ENCODE peak calls at places on chromosomes 3 and 15, in six cellular contexts. Y is heart left ventricle, J is AG04449, H is AG04450, U is left lung, B is GM06990. I is an unnamed sample.

GRCh38 chr15:80087104-80087503 is 27.6 kb downstream of the ZFAND6 start:
- DNase-seq in Y (no peak), J (no peak), H (no peak), U (no peak), B (no peak), I (no peak)

GRCh38 chr3:13452490-13453335 is 27.4 kb upstream of the HDAC11 start:
- DNase-seq in Y (no peak), J (no peak), H (peak; percentile 11), U (no peak), B (peak; percentile 55), I (peak; percentile 5)

GRCh38 chr3:143384076-143384475 is 264.5 kb downstream of the CHST2 start:
- DNase-seq in Y (no peak), J (no peak), H (no peak), U (no peak), B (no peak), I (no peak)

GRCh38 chr15:75142499-75142898 is 59.2 kb upstream of the C15orf39 start:
- DNase-seq in Y (no peak), J (no peak), H (no peak), U (no peak), B (no peak), I (no peak)

GRCh38 chr3:177427540-177427939 is 230.3 kb upstream of the TBL1XR1 start:
- DNase-seq in Y (no peak), J (no peak), H (no peak), U (no peak), B (no peak), I (no peak)

GRCh38 chr3:49716691-49717538 is 2.6 kb downstream of the AMIGO3 start:
- DNase-seq in Y (no peak), J (no peak), H (no peak), U (peak; percentile 58), B (peak; percentile 14), I (no peak)

GRCh38 chr3:66592927-66593625 is 92.3 kb upstream of the LRIG1 start:
- DNase-seq in Y (no peak), J (peak; percentile 21), H (peak; percentile 34), U (no peak), B (no peak), I (no peak)

GRCh38 chr3:13018039-13018431 is 55.2 kb downstream of the IQSEC1 start:
- DNase-seq in Y (no peak), J (no peak), H (no peak), U (no peak), B (no peak), I (no peak)

GRCh38 chr3:55596212-55596611 is 109.1 kb upstream of the WNT5A start:
- DNase-seq in Y (no peak), J (no peak), H (no peak), U (no peak), B (no peak), I (no peak)

GRCh38 chr3:101127991-101128390 is 134.8 kb upstream of the ABI3BP start:
- DNase-seq in Y (no peak), J (no peak), H (no peak), U (no peak), B (no peak), I (no peak)

GRCh38 chr3:57397175-57398026 is 104.9 kb upstream of the ASB14 start:
- DNase-seq in Y (peak; percentile 29), J (no peak), H (no peak), U (no peak), B (no peak), I (peak; percentile 22)

GRCh38 chr3:194491996-194492395 is 5.2 kb upstream of the ATP13A3 start:
- DNase-seq in Y (no peak), J (no peak), H (no peak), U (no peak), B (peak; percentile 18), I (no peak)

GRCh38 chr3:136919799-136920580 is 37.8 kb upstream of the IL20RB start:
- DNase-seq in Y (no peak), J (no peak), H (no peak), U (no peak), B (peak; percentile 43), I (no peak)

GRCh38 chr15:93030430-93031102 is 58.4 kb downstream of the RGMA start:
- DNase-seq in Y (peak; percentile 67), J (no peak), H (peak; percentile 26), U (peak; percentile 80), B (no peak), I (no peak)

GRCh38 chr3:135567223-135567622 is 398.3 kb upstream of the PPP2R3A start:
- DNase-seq in Y (no peak), J (no peak), H (no peak), U (no peak), B (no peak), I (no peak)

GRCh38 chr3:112437146-112438022 is 61.9 kb downstream of the BTLA start:
- DNase-seq in Y (no peak), J (no peak), H (peak; percentile 8), U (no peak), B (no peak), I (peak; percentile 0)

GRCh38 chr3:143199998-143200909 is 80.7 kb downstream of the CHST2 start:
- DNase-seq in Y (no peak), J (no peak), H (no peak), U (no peak), B (no peak), I (no peak)

GRCh38 chr3:46866720-46867549 is 3.7 kb upstream of the MYL3 start:
- DNase-seq in Y (peak; percentile 85), J (no peak), H (no peak), U (peak; percentile 96), B (no peak), I (no peak)

GRCh38 chr3:12879191-12879815 is 37.9 kb upstream of the RPL32 start:
- DNase-seq in Y (no peak), J (no peak), H (no peak), U (no peak), B (no peak), I (no peak)

GRCh38 chr15:38652998-38653397 is 88.4 kb upstream of the RASGRP1 start:
- DNase-seq in Y (no peak), J (no peak), H (no peak), U (no peak), B (no peak), I (no peak)

GRCh38 chr15:88800026-88800425 is 3.2 kb upstream of the ACAN start:
- DNase-seq in Y (no peak), J (no peak), H (no peak), U (no peak), B (no peak), I (no peak)

GRCh38 chr15:40340740-40341400 is at the start of gene CCDC9B:
- DNase-seq in Y (peak; percentile 93), J (no peak), H (no peak), U (peak; percentile 93), B (no peak), I (peak; percentile 74)

GRCh38 chr15:89632563-89633430 is 22.5 kb downstream of the KIF7 start:
- DNase-seq in Y (no peak), J (no peak), H (no peak), U (no peak), B (no peak), I (no peak)

GRCh38 chr3:42515391-42515916 is 13.0 kb downstream of the VIPR1 start:
- DNase-seq in Y (peak; percentile 78), J (no peak), H (no peak), U (no peak), B (no peak), I (no peak)

GRCh38 chr15:51681303-51681963 is at the start of gene SCG3:
- DNase-seq in Y (peak; percentile 80), J (no peak), H (no peak), U (peak; percentile 92), B (peak; percentile 51), I (no peak)

GRCh38 chr15:68797157-68797556 is 23.5 kb downstream of the ANP32A start:
- DNase-seq in Y (no peak), J (no peak), H (no peak), U (no peak), B (no peak), I (no peak)

GRCh38 chr3:179398574-179399249 is 51.2 kb downstream of the MFN1 start:
- DNase-seq in Y (no peak), J (peak; percentile 57), H (no peak), U (no peak), B (no peak), I (no peak)

GRCh38 chr3:112375117-112375516 is 42.2 kb downstream of the CD200 start:
- DNase-seq in Y (no peak), J (no peak), H (no peak), U (no peak), B (no peak), I (no peak)

GRCh38 chr3:112987710-112988334 is 3.0 kb upstream of the GTPBP8 start:
- DNase-seq in Y (no peak), J (no peak), H (no peak), U (peak; percentile 50), B (no peak), I (no peak)

GRCh38 chr3:138600341-138600740 is 6.3 kb upstream of the CEP70 start:
- DNase-seq in Y (no peak), J (no peak), H (no peak), U (no peak), B (no peak), I (no peak)
- TF ChIP-seq CTCF in Y (no peak), J (no peak), H (no peak), U (no peak), B (no peak), I (no peak)

DNA sequence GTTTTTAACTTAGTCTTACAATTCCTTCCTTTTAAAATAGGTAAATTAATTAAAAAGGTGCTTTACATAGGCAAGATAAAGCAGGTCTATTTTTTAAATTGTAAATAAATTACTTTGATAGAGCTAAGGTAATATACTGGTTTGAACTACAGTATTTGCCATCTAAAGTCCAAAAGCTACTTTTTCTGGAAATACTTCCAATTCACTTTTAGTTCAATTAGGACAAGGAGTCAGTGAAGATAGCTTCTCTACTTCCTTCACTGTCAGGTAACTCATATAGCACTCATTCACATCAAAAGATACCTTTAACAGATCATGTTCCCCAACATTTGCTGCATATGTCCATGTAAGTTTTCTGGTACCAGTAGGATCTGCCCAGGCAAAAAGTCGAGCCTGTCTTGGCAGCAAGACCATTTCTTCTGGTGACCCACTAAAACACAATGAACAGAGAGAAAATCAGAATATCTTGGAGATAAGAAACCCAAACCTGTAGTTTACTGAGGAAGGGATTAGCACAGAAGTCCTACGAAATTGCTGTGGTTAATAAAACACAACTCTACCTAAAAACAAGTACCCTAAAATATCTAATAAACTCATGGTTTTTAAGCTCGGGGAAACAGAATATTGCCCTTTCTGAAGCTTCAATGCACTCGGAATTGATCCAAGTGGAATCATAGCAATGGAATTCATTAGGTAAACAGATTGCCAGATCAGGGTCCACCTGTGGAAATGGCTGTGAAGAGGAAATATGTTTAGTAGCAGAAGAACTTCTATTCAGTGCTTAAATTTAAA is 153.1 kb downstream of the VPS13C start:
- DNase-seq in Y (no peak), J (no peak), H (no peak), U (no peak), B (no peak), I (no peak)
- TF ChIP-seq CTCF in Y (no peak), J (no peak), H (no peak), U (no peak), B (no peak), I (no peak)

DNA sequence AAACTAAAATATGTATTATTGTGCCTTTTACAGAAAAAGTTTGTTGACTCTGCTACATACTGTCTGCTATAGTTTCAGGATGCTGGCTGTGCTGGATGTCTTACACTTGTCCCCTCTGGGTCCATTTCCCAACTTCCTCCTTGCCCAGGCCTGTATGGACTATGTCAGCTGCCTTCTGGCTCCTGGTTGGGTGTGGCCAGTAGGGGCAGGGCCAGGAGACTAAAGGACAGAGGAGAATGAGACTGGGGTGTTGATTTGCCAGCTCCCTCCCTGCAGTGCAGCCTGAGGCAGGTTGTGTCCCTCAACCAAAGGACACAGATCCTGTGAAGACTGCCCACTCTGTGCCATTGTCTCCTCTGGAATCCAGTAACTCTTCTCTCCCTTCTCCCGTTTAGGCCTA is 90.6 kb upstream of the UBE2E2 start:
- DNase-seq in Y (no peak), J (no peak), H (no peak), U (no peak), B (no peak), I (no peak)
- TF ChIP-seq CTCF in Y (no peak), J (no peak), H (no peak), U (no peak), B (no peak), I (no peak)

GRCh38 chr3:138271189-138271794 is 58.4 kb downstream of the NME9 start:
- DNase-seq in Y (no peak), J (no peak), H (no peak), U (no peak), B (peak; percentile 22), I (no peak)
- TF ChIP-seq CTCF in Y (no peak), J (no peak), H (no peak), U (no peak), B (no peak), I (no peak)

I was measured in AG09319.